ENCODE peak calls at places on chromosomes 13 and 19, in ten cellular contexts. One of them, this sample, is unnamed. For H3K4me1 and H3K9me3, the result is how much of the 10 kb centered on the place peaks cover.

GRCh38 chr13:23672616-23673015 is 102.4 kb downstream of the TNFRSF19 start:
- DNase-seq in heart left ventricle: peak
- DNase-seq in left ventricle myocardium inferior: no peak
- DNase-seq in lung: no peak
- DNase-seq in heart right ventricle: no peak
- DNase-seq in esophagus squamous epithelium: no peak
- DNase-seq in tibial artery: no peak
- DNase-seq in PC-3: no peak
- DNase-seq in A549: no peak
- DNase-seq in CD8-positive, alpha-beta T cell: no peak
- DNase-seq in this sample: no peak

GRCh38 chr13:110634558-110634957 is 19.2 kb downstream of the NAXD start:
- DNase-seq in lung: no peak
- DNase-seq in heart left ventricle: no peak
- DNase-seq in esophagus squamous epithelium: no peak
- DNase-seq in left ventricle myocardium inferior: no peak
- DNase-seq in A549: peak
- DNase-seq in PC-3: peak
- DNase-seq in CD8-positive, alpha-beta T cell: no peak
- DNase-seq in heart right ventricle: no peak
- DNase-seq in tibial artery: no peak
- DNase-seq in this sample: peak

GRCh38 chr19:1259873-1260748 is 9.0 kb upstream of the CIRBP start:
- DNase-seq in PC-3: no peak
- DNase-seq in tibial artery: peak
- DNase-seq in left ventricle myocardium inferior: no peak
- DNase-seq in esophagus squamous epithelium: no peak
- DNase-seq in heart right ventricle: no peak
- DNase-seq in heart left ventricle: peak
- DNase-seq in A549: no peak
- DNase-seq in lung: no peak
- DNase-seq in CD8-positive, alpha-beta T cell: peak
- DNase-seq in this sample: no peak

GRCh38 chr13:63999614-64000013 is 2584.0 kb upstream of the PCDH20 start:
- DNase-seq in CD8-positive, alpha-beta T cell: no peak
- DNase-seq in esophagus squamous epithelium: no peak
- DNase-seq in heart left ventricle: no peak
- DNase-seq in left ventricle myocardium inferior: no peak
- DNase-seq in PC-3: no peak
- DNase-seq in heart right ventricle: no peak
- DNase-seq in lung: no peak
- DNase-seq in A549: no peak
- DNase-seq in tibial artery: no peak
- DNase-seq in this sample: no peak

GRCh38 chr13:23434431-23434830 is 929 bp upstream of the SACS start:
- DNase-seq in CD8-positive, alpha-beta T cell: no peak
- DNase-seq in lung: no peak
- DNase-seq in heart right ventricle: no peak
- DNase-seq in heart left ventricle: no peak
- DNase-seq in A549: no peak
- DNase-seq in esophagus squamous epithelium: no peak
- DNase-seq in tibial artery: no peak
- DNase-seq in left ventricle myocardium inferior: no peak
- DNase-seq in PC-3: no peak
- DNase-seq in this sample: no peak

GRCh38 chr13:79781829-79782540 is 301.0 kb downstream of the NDFIP2 start:
- DNase-seq in lung: no peak
- DNase-seq in heart right ventricle: no peak
- DNase-seq in PC-3: no peak
- DNase-seq in left ventricle myocardium inferior: no peak
- DNase-seq in CD8-positive, alpha-beta T cell: no peak
- DNase-seq in heart left ventricle: no peak
- DNase-seq in A549: no peak
- DNase-seq in tibial artery: no peak
- DNase-seq in esophagus squamous epithelium: no peak
- DNase-seq in this sample: no peak

GRCh38 chr13:28037399-28037798 is 48.9 kb upstream of the URAD start:
- DNase-seq in A549: no peak
- DNase-seq in CD8-positive, alpha-beta T cell: no peak
- DNase-seq in lung: no peak
- DNase-seq in heart right ventricle: no peak
- DNase-seq in esophagus squamous epithelium: no peak
- DNase-seq in left ventricle myocardium inferior: no peak
- DNase-seq in tibial artery: no peak
- DNase-seq in PC-3: peak
- DNase-seq in heart left ventricle: no peak
- DNase-seq in this sample: peak

GRCh38 chr13:111907341-111907880 is 159.5 kb upstream of the SOX1 start:
- DNase-seq in esophagus squamous epithelium: no peak
- DNase-seq in heart left ventricle: no peak
- DNase-seq in PC-3: no peak
- DNase-seq in CD8-positive, alpha-beta T cell: peak
- DNase-seq in heart right ventricle: no peak
- DNase-seq in lung: no peak
- DNase-seq in tibial artery: no peak
- DNase-seq in A549: no peak
- DNase-seq in left ventricle myocardium inferior: no peak
- DNase-seq in this sample: no peak

GRCh38 chr13:31793246-31793645 is 53.9 kb downstream of the RXFP2 start:
- DNase-seq in heart left ventricle: no peak
- DNase-seq in heart right ventricle: no peak
- DNase-seq in A549: no peak
- DNase-seq in tibial artery: no peak
- DNase-seq in PC-3: peak
- DNase-seq in lung: no peak
- DNase-seq in left ventricle myocardium inferior: no peak
- DNase-seq in esophagus squamous epithelium: no peak
- DNase-seq in CD8-positive, alpha-beta T cell: no peak
- DNase-seq in this sample: no peak

GRCh38 chr19:46902402-46902766 is 41.6 kb downstream of the ARHGAP35 start:
- DNase-seq in heart right ventricle: no peak
- DNase-seq in left ventricle myocardium inferior: no peak
- DNase-seq in tibial artery: no peak
- DNase-seq in heart left ventricle: no peak
- DNase-seq in A549: no peak
- DNase-seq in lung: peak
- DNase-seq in esophagus squamous epithelium: no peak
- DNase-seq in CD8-positive, alpha-beta T cell: no peak
- DNase-seq in PC-3: peak
- DNase-seq in this sample: no peak

GRCh38 chr19:46611791-46612190 is 10.7 kb downstream of the CALM3 start:
- DNase-seq in A549: no peak
- DNase-seq in heart left ventricle: no peak
- DNase-seq in left ventricle myocardium inferior: peak
- DNase-seq in lung: no peak
- DNase-seq in PC-3: no peak
- DNase-seq in heart right ventricle: no peak
- DNase-seq in CD8-positive, alpha-beta T cell: no peak
- DNase-seq in esophagus squamous epithelium: no peak
- DNase-seq in tibial artery: peak
- DNase-seq in this sample: no peak

GRCh38 chr13:53758946-53759345 is 730.3 kb downstream of the OLFM4 start:
- DNase-seq in tibial artery: no peak
- DNase-seq in A549: no peak
- DNase-seq in CD8-positive, alpha-beta T cell: no peak
- DNase-seq in esophagus squamous epithelium: no peak
- DNase-seq in PC-3: no peak
- DNase-seq in lung: no peak
- DNase-seq in left ventricle myocardium inferior: no peak
- DNase-seq in heart right ventricle: no peak
- DNase-seq in heart left ventricle: no peak
- DNase-seq in this sample: no peak

GRCh38 chr19:9641810-9642209 is 20.8 kb upstream of the ZNF561 start:
- DNase-seq in CD8-positive, alpha-beta T cell: no peak
- DNase-seq in A549: no peak
- DNase-seq in heart right ventricle: no peak
- DNase-seq in lung: no peak
- DNase-seq in PC-3: no peak
- DNase-seq in left ventricle myocardium inferior: no peak
- DNase-seq in heart left ventricle: no peak
- DNase-seq in esophagus squamous epithelium: no peak
- DNase-seq in tibial artery: no peak
- DNase-seq in this sample: no peak

GRCh38 chr19:43464089-43464775 is 1.2 kb downstream of the LYPD3 start:
- DNase-seq in tibial artery: peak
- DNase-seq in heart left ventricle: peak
- DNase-seq in A549: no peak
- DNase-seq in lung: peak
- DNase-seq in esophagus squamous epithelium: peak
- DNase-seq in CD8-positive, alpha-beta T cell: no peak
- DNase-seq in heart right ventricle: peak
- DNase-seq in PC-3: no peak
- DNase-seq in left ventricle myocardium inferior: peak
- DNase-seq in this sample: no peak

GRCh38 chr13:88074794-88075509 is 403.8 kb downstream of the SLITRK5 start:
- DNase-seq in left ventricle myocardium inferior: no peak
- DNase-seq in heart right ventricle: no peak
- DNase-seq in A549: no peak
- DNase-seq in CD8-positive, alpha-beta T cell: no peak
- DNase-seq in tibial artery: no peak
- DNase-seq in lung: no peak
- DNase-seq in esophagus squamous epithelium: no peak
- DNase-seq in PC-3: no peak
- DNase-seq in heart left ventricle: no peak
- DNase-seq in this sample: no peak

GRCh38 chr13:44013666-44014291 is 134.1 kb downstream of the LACC1 start:
- DNase-seq in tibial artery: no peak
- DNase-seq in heart right ventricle: no peak
- DNase-seq in CD8-positive, alpha-beta T cell: no peak
- DNase-seq in left ventricle myocardium inferior: no peak
- DNase-seq in esophagus squamous epithelium: no peak
- DNase-seq in heart left ventricle: no peak
- DNase-seq in PC-3: peak
- DNase-seq in A549: no peak
- DNase-seq in lung: no peak
- DNase-seq in this sample: no peak
- H3K4me1 ChIP-seq in tibial artery: under half
- H3K4me1 ChIP-seq in heart right ventricle: under half
- H3K4me1 ChIP-seq in CD8-positive, alpha-beta T cell: under half
- H3K4me1 ChIP-seq in left ventricle myocardium inferior: half or more
- H3K4me1 ChIP-seq in esophagus squamous epithelium: under half
- H3K4me1 ChIP-seq in heart left ventricle: under half
- H3K4me1 ChIP-seq in PC-3: under half
- H3K4me1 ChIP-seq in A549: under half
- H3K4me1 ChIP-seq in lung: under half
- H3K4me1 ChIP-seq in this sample: under half

GRCh38 chr19:22332924-22333323 is 46.7 kb downstream of the ZNF729 start:
- DNase-seq in A549: no peak
- DNase-seq in heart right ventricle: no peak
- DNase-seq in heart left ventricle: no peak
- DNase-seq in CD8-positive, alpha-beta T cell: no peak
- DNase-seq in tibial artery: no peak
- DNase-seq in esophagus squamous epithelium: no peak
- DNase-seq in lung: no peak
- DNase-seq in PC-3: peak
- DNase-seq in left ventricle myocardium inferior: no peak
- DNase-seq in this sample: no peak
- H3K9me3 ChIP-seq in A549: half or more
- H3K9me3 ChIP-seq in heart right ventricle: under half
- H3K9me3 ChIP-seq in heart left ventricle: under half
- H3K9me3 ChIP-seq in CD8-positive, alpha-beta T cell: under half
- H3K9me3 ChIP-seq in tibial artery: under half
- H3K9me3 ChIP-seq in esophagus squamous epithelium: under half
- H3K9me3 ChIP-seq in lung: under half
- H3K9me3 ChIP-seq in PC-3: under half
- H3K9me3 ChIP-seq in left ventricle myocardium inferior: under half
- H3K9me3 ChIP-seq in this sample: under half

GRCh38 chr13:50389726-50390125 is 374.5 kb downstream of the KCNRG start:
- DNase-seq in PC-3: no peak
- DNase-seq in esophagus squamous epithelium: no peak
- DNase-seq in heart left ventricle: no peak
- DNase-seq in heart right ventricle: no peak
- DNase-seq in tibial artery: no peak
- DNase-seq in lung: no peak
- DNase-seq in CD8-positive, alpha-beta T cell: no peak
- DNase-seq in A549: no peak
- DNase-seq in left ventricle myocardium inferior: no peak
- DNase-seq in this sample: no peak

GRCh38 chr13:50388481-50388880 is 373.2 kb downstream of the KCNRG start:
- DNase-seq in tibial artery: no peak
- DNase-seq in heart left ventricle: no peak
- DNase-seq in left ventricle myocardium inferior: no peak
- DNase-seq in heart right ventricle: no peak
- DNase-seq in lung: no peak
- DNase-seq in esophagus squamous epithelium: no peak
- DNase-seq in CD8-positive, alpha-beta T cell: no peak
- DNase-seq in PC-3: no peak
- DNase-seq in A549: no peak
- DNase-seq in this sample: no peak

GRCh38 chr13:50384724-50385123 is 369.5 kb downstream of the KCNRG start:
- DNase-seq in heart right ventricle: no peak
- DNase-seq in A549: no peak
- DNase-seq in left ventricle myocardium inferior: no peak
- DNase-seq in CD8-positive, alpha-beta T cell: no peak
- DNase-seq in heart left ventricle: no peak
- DNase-seq in esophagus squamous epithelium: no peak
- DNase-seq in PC-3: no peak
- DNase-seq in lung: no peak
- DNase-seq in tibial artery: no peak
- DNase-seq in this sample: no peak

GRCh38 chr13:50386527-50387123 is 371.4 kb downstream of the KCNRG start:
- DNase-seq in heart left ventricle: peak
- DNase-seq in left ventricle myocardium inferior: peak
- DNase-seq in esophagus squamous epithelium: no peak
- DNase-seq in lung: no peak
- DNase-seq in PC-3: peak
- DNase-seq in CD8-positive, alpha-beta T cell: no peak
- DNase-seq in A549: no peak
- DNase-seq in tibial artery: no peak
- DNase-seq in heart right ventricle: peak
- DNase-seq in this sample: no peak

GRCh38 chr13:50387124-50387581 is 371.9 kb downstream of the KCNRG start:
- DNase-seq in lung: peak
- DNase-seq in CD8-positive, alpha-beta T cell: peak
- DNase-seq in esophagus squamous epithelium: no peak
- DNase-seq in left ventricle myocardium inferior: peak
- DNase-seq in heart right ventricle: peak
- DNase-seq in PC-3: peak
- DNase-seq in heart left ventricle: peak
- DNase-seq in A549: no peak
- DNase-seq in tibial artery: no peak
- DNase-seq in this sample: no peak
- H3K4me3 ChIP-seq in lung: no peak
- H3K4me3 ChIP-seq in CD8-positive, alpha-beta T cell: no peak
- H3K4me3 ChIP-seq in esophagus squamous epithelium: no peak
- H3K4me3 ChIP-seq in left ventricle myocardium inferior: peak
- H3K4me3 ChIP-seq in heart right ventricle: peak
- H3K4me3 ChIP-seq in PC-3: no peak
- H3K4me3 ChIP-seq in heart left ventricle: no peak
- H3K4me3 ChIP-seq in A549: no peak
- H3K4me3 ChIP-seq in tibial artery: peak
- H3K4me3 ChIP-seq in this sample: no peak

DNA sequence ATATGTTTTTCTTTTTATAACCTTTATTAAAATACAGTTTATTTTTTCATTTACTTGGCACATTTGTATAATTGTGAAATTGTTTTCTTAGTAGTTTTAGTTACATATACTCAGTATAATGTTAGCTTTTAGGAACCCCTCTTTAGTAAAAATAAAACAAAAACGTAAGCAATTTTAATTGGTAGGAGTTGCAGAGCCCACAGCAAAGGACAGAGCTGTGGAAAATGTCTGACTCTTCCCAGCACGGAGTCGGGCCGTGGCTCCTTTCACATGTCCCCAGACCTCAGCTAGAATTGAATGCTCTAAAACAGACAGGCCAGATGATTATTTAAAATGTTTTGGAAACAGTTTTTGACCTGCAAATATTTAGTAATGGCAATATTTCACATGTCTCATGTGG is 27.9 kb upstream of the CEACAM21 start:
- DNase-seq in CD8-positive, alpha-beta T cell: no peak
- DNase-seq in esophagus squamous epithelium: no peak
- DNase-seq in heart left ventricle: no peak
- DNase-seq in tibial artery: no peak
- DNase-seq in left ventricle myocardium inferior: no peak
- DNase-seq in heart right ventricle: no peak
- DNase-seq in A549: no peak
- DNase-seq in PC-3: no peak
- DNase-seq in lung: no peak
- DNase-seq in this sample: no peak
- H3K4me1 ChIP-seq in CD8-positive, alpha-beta T cell: half or more
- H3K4me1 ChIP-seq in esophagus squamous epithelium: under half
- H3K4me1 ChIP-seq in heart left ventricle: under half
- H3K4me1 ChIP-seq in tibial artery: under half
- H3K4me1 ChIP-seq in left ventricle myocardium inferior: under half
- H3K4me1 ChIP-seq in heart right ventricle: under half
- H3K4me1 ChIP-seq in A549: under half
- H3K4me1 ChIP-seq in PC-3: under half
- H3K4me1 ChIP-seq in lung: under half
- H3K4me1 ChIP-seq in this sample: under half

This sample was measured in SJSA1.